ENCODE peak calls at places on chromosomes 1 and 21, in six cellular contexts. A is SK-N-SH, I is left lung, L is psoas muscle, H is heart left ventricle, P is A549. Z is an unnamed sample.

GRCh38 chr1:110084226-110085078 is 14.0 kb upstream of the ALX3 start:
- DNase-seq in A (no peak), I (peak; percentile 55), H (peak; percentile 43), P (no peak), L (peak; percentile 66), Z (peak; percentile 77)

GRCh38 chr1:36555041-36555440 is 72.3 kb upstream of the CSF3R start:
- DNase-seq in P (no peak), L (no peak), A (no peak), I (no peak), H (no peak), Z (peak; percentile 21)

GRCh38 chr1:69523032-69523431 is 44.7 kb upstream of the LRRC7 start:
- DNase-seq in I (no peak), H (no peak), P (no peak), A (no peak), L (no peak), Z (no peak)

GRCh38 chr1:25620211-25620610 is 3.6 kb downstream of the MAN1C1 start:
- DNase-seq in I (no peak), P (no peak), H (no peak), L (no peak), A (no peak), Z (no peak)

GRCh38 chr1:47993356-47993755 is 3.8 kb downstream of the TRABD2B start:
- DNase-seq in A (no peak), P (no peak), I (no peak), L (no peak), H (no peak), Z (no peak)

GRCh38 chr1:47378147-47378546 is 37.9 kb upstream of the FOXE3 start:
- DNase-seq in I (no peak), A (no peak), L (no peak), H (no peak), P (no peak), Z (no peak)

GRCh38 chr1:117633423-117633822 is 27.6 kb downstream of the TENT5C start:
- DNase-seq in L (peak; percentile 59), P (no peak), A (no peak), H (no peak), I (no peak), Z (no peak)

GRCh38 chr21:46100426-46100825 is 2.5 kb downstream of the COL6A2 start:
- DNase-seq in P (no peak), A (no peak), I (no peak), H (no peak), L (peak; percentile 30), Z (no peak)

GRCh38 chr1:18132707-18133066 is 25.1 kb downstream of the IGSF21 start:
- DNase-seq in P (no peak), L (no peak), H (no peak), I (no peak), A (no peak), Z (no peak)

GRCh38 chr1:149844096-149844495 is 55.3 kb upstream of the BOLA1 start:
- DNase-seq in P (peak; percentile 15), L (no peak), A (no peak), H (no peak), I (no peak), Z (no peak)

GRCh38 chr1:86753700-86754099 is 49.3 kb downstream of the SH3GLB1 start:
- DNase-seq in L (no peak), H (no peak), I (no peak), P (no peak), A (peak; percentile 20), Z (no peak)

GRCh38 chr1:151539321-151540020 is 638 bp upstream of the TUFT1 start:
- DNase-seq in I (peak; percentile 92), P (peak; percentile 57), H (peak; percentile 68), A (no peak), L (peak; percentile 73), Z (peak; percentile 87)

GRCh38 chr1:20586939-20587638 is 1.8 kb upstream of the CDA start:
- DNase-seq in P (no peak), H (no peak), A (no peak), L (peak; percentile 44), I (no peak), Z (peak; percentile 45)

GRCh38 chr1:153542956-153543737 is 2.4 kb upstream of the S100A5 start:
- DNase-seq in H (no peak), P (no peak), I (no peak), L (no peak), A (no peak), Z (peak; percentile 61)

GRCh38 chr1:27382950-27383627 is at the start of gene CD164L2:
- DNase-seq in P (no peak), I (peak; percentile 77), L (no peak), A (peak; percentile 70), H (no peak), Z (no peak)

GRCh38 chr1:203048555-203049051 is 22.3 kb downstream of the PPFIA4 start:
- DNase-seq in I (no peak), L (no peak), A (no peak), P (no peak), H (no peak), Z (no peak)

GRCh38 chr21:32392299-32392879 is 423 bp downstream of the URB1 start:
- DNase-seq in L (no peak), H (no peak), P (no peak), A (no peak), I (no peak), Z (no peak)

GRCh38 chr1:5564578-5565257 is 427.5 kb downstream of the NPHP4 start:
- DNase-seq in H (no peak), L (no peak), A (no peak), I (no peak), P (no peak), Z (no peak)

GRCh38 chr1:157490337-157491165 is 61.8 kb downstream of the FCRL5 start:
- DNase-seq in I (peak; percentile 55), P (peak; percentile 33), A (peak; percentile 25), H (peak; percentile 29), L (peak; percentile 35), Z (peak; percentile 50)

GRCh38 chr1:233787599-233787998 is 116.9 kb upstream of the SLC35F3 start:
- DNase-seq in I (no peak), P (no peak), A (no peak), L (no peak), H (no peak), Z (no peak)

GRCh38 chr21:21232320-21232719 is 234.1 kb downstream of the NCAM2 start:
- DNase-seq in I (no peak), H (no peak), A (peak; percentile 10), L (no peak), P (no peak), Z (no peak)

GRCh38 chr1:216822480-216822879 is 99.3 kb upstream of the ESRRG start:
- DNase-seq in L (no peak), A (no peak), H (no peak), P (no peak), I (no peak), Z (no peak)

DNA sequence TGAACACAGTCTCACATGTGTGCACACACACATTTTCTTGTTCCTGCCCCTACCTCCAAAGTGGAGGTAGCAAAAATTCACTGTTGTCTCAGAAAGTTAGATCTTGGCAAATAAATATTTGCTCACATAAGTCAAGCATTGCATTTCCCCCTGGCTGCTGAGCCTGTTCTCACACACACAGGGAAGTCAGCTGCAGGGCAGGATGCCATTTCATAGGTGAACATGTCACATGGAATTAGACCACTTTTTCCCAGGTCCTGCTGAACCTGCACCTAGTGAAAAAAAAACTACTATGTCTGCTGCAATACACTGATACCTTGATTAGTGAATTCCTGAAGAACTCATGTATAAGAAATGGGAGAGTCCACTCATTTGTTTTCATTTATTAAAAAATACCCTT is 5.3 kb upstream of the CD55 start:
- DNase-seq in H (no peak), I (peak; percentile 47), A (no peak), P (no peak), L (no peak), Z (no peak)
- TF ChIP-seq CTCF in H (no peak), I (no peak), A (no peak), P (no peak), L (no peak), Z (no peak)

GRCh38 chr1:201491896-201492511 is 14.9 kb downstream of the CSRP1 start:
- DNase-seq in A (no peak), I (no peak), H (no peak), L (no peak), P (no peak), Z (no peak)

GRCh38 chr1:201487742-201488141 is 18.8 kb upstream of the PHLDA3 start:
- DNase-seq in P (no peak), H (no peak), I (no peak), A (no peak), L (no peak), Z (no peak)

GRCh38 chr1:201488817-201489581 is 17.9 kb downstream of the CSRP1 start:
- DNase-seq in I (peak; percentile 74), H (no peak), A (peak; percentile 47), L (peak; percentile 81), P (peak; percentile 88), Z (peak; percentile 83)

GRCh38 chr1:201490708-201491131 is 16.2 kb downstream of the CSRP1 start:
- DNase-seq in A (no peak), I (no peak), P (no peak), H (no peak), L (no peak), Z (no peak)

GRCh38 chr1:201489656-201490261 is 17.2 kb downstream of the CSRP1 start:
- DNase-seq in P (no peak), I (no peak), L (no peak), H (no peak), A (no peak), Z (no peak)
- H3K4me1 ChIP-seq in P (peaks cover 84% of the 10 kb centered on the region), I (peaks cover 74% of the 10 kb centered on the region), L (peaks cover 32% of the 10 kb centered on the region), H (peaks cover 7% of the 10 kb centered on the region), A (peaks cover 38% of the 10 kb centered on the region), Z (peaks cover 96% of the 10 kb centered on the region)

GRCh38 chr1:160739098-160739511 is at the start of gene SLAMF7:
- DNase-seq in P (no peak), L (no peak), A (no peak), H (no peak), I (peak; percentile 42), Z (no peak)
- H3K4me3 ChIP-seq in P (no peak within 1 kb of the TSS), L (no peak within 1 kb of the TSS), A (no peak within 1 kb of the TSS), H (no peak within 1 kb of the TSS), I (peak within 1 kb of the TSS; percentile 43), Z (no peak within 1 kb of the TSS)

GRCh38 chr1:101043776-101044175 is 18.2 kb upstream of the DPH5 start:
- DNase-seq in A (no peak), P (no peak), L (no peak), H (no peak), I (no peak), Z (no peak)
- TF ChIP-seq CTCF in A (peak; percentile 46), P (no peak), L (no peak), H (peak; percentile 26), I (no peak), Z (no peak)

GRCh38 chr1:19481826-19482398 is 3.4 kb downstream of the CAPZB start:
- DNase-seq in H (no peak), L (no peak), I (no peak), A (no peak), P (no peak), Z (no peak)
- H3K4me1 ChIP-seq in H (peaks cover 22% of the 10 kb centered on the region), L (peaks cover 81% of the 10 kb centered on the region), I (peaks cover 84% of the 10 kb centered on the region), A (peaks cover 26% of the 10 kb centered on the region), P (peaks cover 24% of the 10 kb centered on the region), Z (no peaks in the 10 kb centered on the region)

DNA sequence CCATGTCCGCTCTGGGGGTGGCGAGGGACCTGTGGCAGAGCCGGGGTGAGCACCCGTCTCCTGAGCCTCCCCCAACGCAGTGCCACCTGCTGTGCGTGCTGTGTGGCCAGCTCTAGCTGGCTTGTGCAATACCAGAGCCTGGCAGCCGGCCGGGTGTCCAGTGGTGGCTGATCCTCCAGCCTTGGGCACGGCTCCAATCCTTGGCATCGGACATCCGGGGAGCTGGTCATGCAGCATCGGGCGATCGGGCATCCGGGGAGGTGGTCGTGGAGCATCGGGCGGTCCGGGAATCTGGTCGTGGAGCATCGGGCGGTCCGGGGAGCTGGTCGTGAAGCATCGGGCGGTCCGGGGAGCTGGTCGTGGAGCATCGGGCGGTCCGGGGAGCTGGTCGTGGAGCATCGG is 8.1 kb downstream of the SLX9 start:
- DNase-seq in H (no peak), A (no peak), L (peak; percentile 92), I (no peak), P (no peak), Z (peak; percentile 57)
- H3K4me3 ChIP-seq in H (no peak overlapping the region), A (no peak overlapping the region), L (peak overlapping the region; percentile 53), I (no peak overlapping the region), P (no peak overlapping the region), Z (no peak overlapping the region)

GRCh38 chr1:245860681-245861552 is 646.2 kb downstream of the SMYD3 start:
- DNase-seq in A (no peak), H (no peak), P (no peak), L (no peak), I (no peak), Z (no peak)
- TF ChIP-seq CTCF in A (peak; percentile 32), H (no peak), P (no peak), L (no peak), I (no peak), Z (no peak)

Z was measured in tibial artery.